ENCODE peak calls at places on chromosomes 2 and 18, in nine cellular contexts. D is naive thymus-derived CD8-positive, alpha-beta T cell; B is right cardiac atrium; Z is left lobe of liver; F is upper lobe of left lung; X is activated T-cell treated with anti-CD3 and anti-CD28 coated beads, Interleukin-2, amount 50 U/mL, for 72 hours; Y is activated CD8-positive, alpha-beta T cell treated with anti-CD3 and anti-CD28 coated beads for 36 hours; G is left lung; T is HepG2. I is an unnamed sample.

GRCh38 chr2:125106710-125107109 is 1081.6 kb downstream of the CNTNAP5 start:
- ATAC-seq in D (no peak), B (no peak), Z (no peak), F (no peak), X (no peak), Y (no peak), G (no peak), T (no peak), I (no peak)

GRCh38 chr2:150832686-150833085 is 345.2 kb upstream of the RND3 start:
- ATAC-seq in D (no peak), B (no peak), Z (no peak), F (no peak), X (no peak), Y (no peak), G (no peak), T (no peak), I (no peak)

GRCh38 chr2:17430326-17430725 is 87.9 kb downstream of the RAD51AP2 start:
- ATAC-seq in D (no peak), B (no peak), Z (no peak), F (no peak), X (no peak), Y (no peak), G (no peak), T (no peak), I (no peak)

GRCh38 chr2:75406138-75406537 is 154.6 kb downstream of the EVA1A start:
- ATAC-seq in D (no peak), B (no peak), Z (no peak), F (no peak), X (no peak), Y (no peak), G (no peak), T (no peak), I (no peak)

GRCh38 chr2:229090231-229090630 is 180.9 kb downstream of the PID1 start:
- ATAC-seq in D (no peak), B (no peak), Z (peak; percentile 76), F (no peak), X (no peak), Y (no peak), G (no peak), T (no peak), I (no peak)

GRCh38 chr18:37564796-37565137 is 831 bp downstream of the CELF4 start:
- ATAC-seq in D (no peak), B (peak; percentile 78), Z (peak; percentile 77), F (peak; percentile 42), X (no peak), Y (no peak), G (peak; percentile 86), T (peak; percentile 53), I (no peak)

GRCh38 chr18:27865431-27865830 is 311.5 kb downstream of the CDH2 start:
- ATAC-seq in D (no peak), B (no peak), Z (no peak), F (no peak), X (no peak), Y (no peak), G (no peak), T (no peak), I (no peak)

GRCh38 chr18:31447530-31448191 is at the start of gene DSG3:
- ATAC-seq in D (no peak), B (no peak), Z (no peak), F (no peak), X (no peak), Y (no peak), G (no peak), T (no peak), I (no peak)

I was measured in activated T-helper 17 cell treated with anti-CD3 and anti-CD28 coated beads, Interleukin-2, amount 50 U/mL, for 72 hours.